ENCODE peak calls at places on chromosome 20, in seven cellular contexts. I is sigmoid colon, Q is GM12878, C is stomach, H is spleen, F is suprapubic skin, P is prostate gland. W is an unnamed sample.

GRCh38 chr20:57664924-57665588 is 44.8 kb downstream of the PMEPA1 start:
- DNase-seq in Q (no peak), C (no peak), P (no peak), F (peak; percentile 38), H (peak; percentile 35), I (peak; percentile 42), W (no peak)

GRCh38 chr20:957544-957943 is 41.4 kb upstream of the ANGPT4 start:
- DNase-seq in C (no peak), F (no peak), H (no peak), P (no peak), I (no peak), Q (no peak), W (no peak)

GRCh38 chr20:8220716-8221115 is 88.7 kb downstream of the PLCB1 start:
- DNase-seq in Q (no peak), H (no peak), I (peak; percentile 75), P (no peak), C (no peak), F (no peak), W (no peak)

GRCh38 chr20:38935285-38935684 is 9.1 kb downstream of the FAM83D start:
- DNase-seq in C (no peak), H (no peak), F (no peak), I (no peak), Q (no peak), P (no peak), W (no peak)

GRCh38 chr20:43015566-43015965 is 174.1 kb downstream of the PTPRT start:
- DNase-seq in P (no peak), H (no peak), Q (no peak), F (no peak), I (no peak), C (no peak), W (no peak)

GRCh38 chr20:46021361-46022359 is 7.4 kb upstream of the SLC12A5 start:
- DNase-seq in C (peak; percentile 39), H (peak; percentile 85), F (no peak), I (no peak), Q (no peak), P (no peak), W (no peak)

GRCh38 chr20:19823216-19823615 is 65.2 kb downstream of the RIN2 start:
- DNase-seq in I (no peak), C (no peak), P (no peak), F (no peak), H (no peak), Q (no peak), W (no peak)

GRCh38 chr20:13800728-13801134 is 15.9 kb downstream of the NDUFAF5 start:
- DNase-seq in C (peak; percentile 88), F (peak; percentile 79), P (peak; percentile 92), I (peak; percentile 96), H (no peak), Q (no peak), W (peak; percentile 77)

GRCh38 chr20:16445482-16445881 is 127.8 kb downstream of the KIF16B start:
- DNase-seq in C (no peak), F (no peak), Q (no peak), H (no peak), P (no peak), I (no peak), W (no peak)

GRCh38 chr20:58090181-58090580 is 138.3 kb downstream of the ANKRD60 start:
- DNase-seq in F (no peak), Q (no peak), I (no peak), H (no peak), P (no peak), C (no peak), W (no peak)

GRCh38 chr20:12687476-12687875 is 321.3 kb upstream of the SPTLC3 start:
- DNase-seq in F (no peak), H (no peak), Q (no peak), C (no peak), I (no peak), P (no peak), W (no peak)

GRCh38 chr20:21033817-21034216 is 72.3 kb downstream of the LINC00237 start:
- DNase-seq in Q (no peak), H (no peak), I (no peak), P (no peak), F (no peak), C (no peak), W (no peak)

GRCh38 chr20:64131406-64131805 is 24.0 kb upstream of the NPBWR2 start:
- DNase-seq in F (peak; percentile 36), P (no peak), Q (no peak), C (no peak), H (peak; percentile 33), I (peak; percentile 39), W (no peak)

GRCh38 chr20:46060301-46060881 is 29.4 kb downstream of the NCOA5 start:
- DNase-seq in C (no peak), I (no peak), Q (peak; percentile 31), F (no peak), P (no peak), H (no peak), W (no peak)

GRCh38 chr20:40809361-40809760 is 120.3 kb upstream of the MAFB start:
- DNase-seq in I (no peak), H (no peak), C (no peak), P (no peak), F (no peak), Q (no peak), W (no peak)

GRCh38 chr20:41234546-41234945 is 83.0 kb downstream of the ZHX3 start:
- DNase-seq in P (no peak), C (no peak), F (no peak), H (no peak), I (no peak), Q (no peak), W (no peak)

GRCh38 chr20:25297141-25297905 is 49.4 kb downstream of the PYGB start:
- DNase-seq in F (no peak), H (no peak), I (no peak), P (no peak), Q (peak; percentile 65), C (no peak), W (no peak)

GRCh38 chr20:14860410-14860814 is 523.0 kb upstream of the FLRT3 start:
- DNase-seq in F (no peak), C (no peak), H (no peak), P (no peak), I (no peak), Q (no peak), W (no peak)

GRCh38 chr20:56783826-56784225 is 154.7 kb downstream of the TFAP2C start:
- DNase-seq in P (no peak), C (no peak), H (no peak), Q (no peak), F (no peak), I (no peak), W (no peak)

GRCh38 chr20:10922941-10923340 is 249.1 kb upstream of the JAG1 start:
- DNase-seq in C (no peak), Q (no peak), H (no peak), F (no peak), P (no peak), I (no peak), W (no peak)

GRCh38 chr20:57621426-57622200 is 1.4 kb upstream of the ZBP1 start:
- DNase-seq in F (no peak), I (no peak), P (no peak), C (no peak), Q (no peak), H (no peak), W (no peak)

GRCh38 chr20:10132391-10132790 is 86.2 kb upstream of the SNAP25 start:
- DNase-seq in Q (no peak), P (no peak), I (no peak), F (no peak), H (no peak), C (no peak), W (no peak)

GRCh38 chr20:10239954-10240353 is 21.3 kb downstream of the SNAP25 start:
- DNase-seq in H (no peak), C (peak; percentile 38), I (no peak), Q (no peak), P (peak; percentile 21), F (no peak), W (peak; percentile 62)

GRCh38 chr20:53468583-53468982 is 125.1 kb downstream of the ZNF217 start:
- DNase-seq in I (no peak), P (no peak), H (no peak), F (no peak), C (no peak), Q (peak; percentile 4), W (no peak)

GRCh38 chr20:22763257-22763906 is 179.0 kb upstream of the FOXA2 start:
- DNase-seq in F (no peak), H (no peak), C (peak; percentile 60), P (no peak), I (no peak), Q (no peak), W (peak; percentile 67)

GRCh38 chr20:48738399-48739304 is 89.1 kb downstream of the PREX1 start:
- DNase-seq in P (no peak), C (no peak), F (no peak), Q (peak; percentile 92), I (peak; percentile 25), H (no peak), W (no peak)

GRCh38 chr20:41118632-41119031 is 18.7 kb upstream of the PLCG1 start:
- DNase-seq in P (no peak), I (no peak), Q (no peak), C (no peak), H (no peak), F (no peak), W (no peak)

GRCh38 chr20:45578151-45578660 is 878 bp downstream of the WFDC8 start:
- DNase-seq in H (no peak), I (no peak), C (no peak), F (no peak), P (no peak), Q (no peak), W (no peak)

GRCh38 chr20:40251284-40251932 is 437.6 kb downstream of the MAFB start:
- DNase-seq in C (no peak), H (no peak), F (no peak), I (no peak), Q (no peak), P (no peak), W (no peak)

GRCh38 chr20:22690616-22691179 is 106.3 kb upstream of the FOXA2 start:
- DNase-seq in I (no peak), F (no peak), C (no peak), Q (no peak), P (no peak), H (no peak), W (no peak)

GRCh38 chr20:44247676-44248419 is 740 bp downstream of the GDAP1L1 start:
- DNase-seq in I (no peak), C (no peak), F (no peak), P (no peak), H (no peak), Q (no peak), W (no peak)
- TF ChIP-seq CTCF in I (no peak), C (no peak), F (no peak), P (no peak), H (no peak), Q (peak; percentile 49), W (no peak)

GRCh38 chr20:17697171-17697570 is 2.6 kb upstream of the BANF2 start:
- DNase-seq in P (no peak), C (no peak), F (no peak), Q (no peak), H (no peak), I (peak; percentile 24), W (no peak)
- TF ChIP-seq POLR2A in P (no peak), C (no peak), F (no peak), Q (no peak), H (no peak), I (no peak), W (no peak)

GRCh38 chr20:17943343-17943742 is 25.3 kb downstream of the SNX5 start:
- DNase-seq in C (no peak), I (no peak), F (no peak), P (no peak), Q (no peak), H (no peak), W (no peak)
- TF ChIP-seq POLR2AphosphoS5 in C (no peak), I (no peak), F (no peak), P (no peak), Q (peak; percentile 68), H (no peak), W (no peak)

GRCh38 chr20:62875419-62876355 is 14.1 kb upstream of the TCFL5 start:
- DNase-seq in P (peak; percentile 60), C (peak; percentile 76), Q (no peak), F (peak; percentile 89), I (peak; percentile 95), H (peak; percentile 84), W (peak; percentile 69)
- TF ChIP-seq CTCF in P (peak; percentile 35), C (no peak), Q (no peak), F (peak; percentile 18), I (peak; percentile 35), H (peak; percentile 43), W (peak; percentile 46)